ENCODE peak calls at places on chromosomes 3 and 15, in four cellular contexts. L is iPS-NIHi11, W is NCI-H1417, A is iris pigment epithelial cell. X is an unnamed sample.
A peak's percentile ranks its signal among the peaks of the same experiment; 100 is the strongest.

GRCh38 chr15:39235084-39235795 is 345.6 kb upstream of the THBS1 start:
- DNase-seq in L (no peak), W (no peak), A (peak; percentile 71), X (no peak)

GRCh38 chr15:57667171-57667924 is 39.2 kb upstream of the POLR2M start:
- DNase-seq in L (peak; percentile 29), W (no peak), A (peak; percentile 66), X (peak; percentile 4)

GRCh38 chr15:85289677-85290365 is 90.6 kb upstream of the AKAP13 start:
- DNase-seq in L (peak; percentile 81), W (peak; percentile 52), A (peak; percentile 23), X (peak; percentile 77)

GRCh38 chr3:115937054-115937453 is 313.7 kb downstream of the GAP43 start:
- DNase-seq in L (no peak), W (no peak), A (peak; percentile 9), X (no peak)

GRCh38 chr3:52552089-52552488 is 15.7 kb downstream of the UQCC5 start:
- DNase-seq in L (no peak), W (no peak), A (peak; percentile 39), X (no peak)

GRCh38 chr3:71542548-71543370 is 40.8 kb downstream of the FOXP1 start:
- DNase-seq in L (no peak), W (no peak), A (peak; percentile 91), X (peak; percentile 28)

GRCh38 chr3:50325497-50326181 is 2.4 kb downstream of the TUSC2 start:
- DNase-seq in L (no peak), W (no peak), A (no peak), X (no peak)

GRCh38 chr15:89566141-89566540 is 9.1 kb upstream of the TICRR start:
- DNase-seq in L (peak; percentile 22), W (no peak), A (no peak), X (no peak)

GRCh38 chr3:121598564-121598963 is 5.4 kb downstream of the FBXO40 start:
- DNase-seq in L (no peak), W (no peak), A (no peak), X (no peak)

GRCh38 chr3:191566469-191566868 is 105.5 kb downstream of the PYDC2 start:
- DNase-seq in L (no peak), W (no peak), A (peak; percentile 6), X (no peak)

GRCh38 chr3:167184511-167184910 is 195.6 kb downstream of the ZBBX start:
- DNase-seq in L (peak; percentile 33), W (no peak), A (no peak), X (peak; percentile 19)

GRCh38 chr3:64358176-64358575 is 132.9 kb upstream of the PRICKLE2 start:
- DNase-seq in L (no peak), W (no peak), A (no peak), X (no peak)

GRCh38 chr3:69368129-69368741 is 17.7 kb downstream of the FRMD4B start:
- DNase-seq in L (no peak), W (no peak), A (no peak), X (no peak)

GRCh38 chr3:171954644-171955365 is 84.6 kb upstream of the FNDC3B start:
- DNase-seq in L (no peak), W (no peak), A (peak; percentile 40), X (no peak)

GRCh38 chr3:8371085-8371551 is 130.5 kb upstream of the LMCD1 start:
- DNase-seq in L (no peak), W (no peak), A (peak; percentile 38), X (no peak)

X was measured in H7.